ENCODE peak calls at places on chromosomes 6 and 20, in eight cellular contexts. K is ascending aorta; V is stomach; N is PC-9; W is cardiac muscle cell; J is hepatocyte; D is tibial nerve; U is naive thymus-derived CD4-positive, alpha-beta T cell. R is an unnamed sample. For H3K36me3, the result is how much of the 10 kb centered on the place peaks cover.

GRCh38 chr6:142013875-142014495 is 118.7 kb upstream of the GJE1 start:
- DNase-seq in N (no peak), J (no peak), D (no peak), U (no peak), V (no peak), K (no peak), W (no peak), R (no peak)

GRCh38 chr20:51326241-51326819 is 216.2 kb downstream of the NFATC2 start:
- DNase-seq in K (no peak), W (peak), U (no peak), N (no peak), J (peak), D (no peak), V (peak), R (no peak)

GRCh38 chr6:108366236-108366635 is 71.4 kb downstream of the AFG1L start:
- DNase-seq in N (no peak), V (no peak), K (no peak), J (no peak), U (no peak), D (no peak), W (no peak), R (no peak)

GRCh38 chr6:97059473-97059872 is 134.9 kb downstream of the KLHL32 start:
- DNase-seq in W (peak), J (peak), V (no peak), K (no peak), N (peak), D (no peak), U (peak), R (no peak)

GRCh38 chr6:159107451-159108260 is 61.5 kb upstream of the FNDC1 start:
- DNase-seq in V (peak), D (no peak), U (peak), W (no peak), N (no peak), J (no peak), K (no peak), R (no peak)

GRCh38 chr6:166106076-166106686 is 61.5 kb downstream of the TBXT start:
- DNase-seq in N (no peak), K (no peak), J (peak), V (peak), D (peak), U (peak), W (peak), R (peak)

GRCh38 chr6:113819169-113819830 is 37.8 kb upstream of the MARCKS start:
- DNase-seq in N (peak), W (no peak), J (peak), U (no peak), V (no peak), D (no peak), K (no peak), R (no peak)

GRCh38 chr6:137044366-137045220 is at the start of gene IL20RA:
- DNase-seq in N (peak), D (no peak), U (no peak), V (peak), J (peak), K (no peak), W (peak), R (peak)

GRCh38 chr6:106098383-106099234 is 12.5 kb downstream of the PRDM1 start:
- DNase-seq in J (peak), V (peak), W (no peak), U (peak), D (no peak), N (peak), K (no peak), R (no peak)

GRCh38 chr20:57710841-57711240 is 1.0 kb upstream of the PMEPA1 start:
- DNase-seq in V (no peak), W (no peak), J (no peak), N (no peak), K (no peak), U (no peak), D (no peak), R (no peak)

GRCh38 chr6:108587258-108588059 is 26.7 kb downstream of the FOXO3 start:
- DNase-seq in W (no peak), K (no peak), D (no peak), N (no peak), V (no peak), J (peak), U (no peak), R (no peak)

GRCh38 chr6:93964296-93964695 is 544.9 kb upstream of the EPHA7 start:
- DNase-seq in D (no peak), J (no peak), N (no peak), K (no peak), U (no peak), V (no peak), W (no peak), R (no peak)

GRCh38 chr6:132715204-132715603 is 1.3 kb upstream of the VNN1 start:
- DNase-seq in N (no peak), U (no peak), D (no peak), V (peak), W (peak), K (no peak), J (peak), R (peak)

GRCh38 chr6:43926644-43927524 is 156.9 kb downstream of the VEGFA start:
- DNase-seq in K (no peak), J (peak), N (peak), V (peak), U (no peak), D (no peak), W (peak), R (peak)

DNA sequence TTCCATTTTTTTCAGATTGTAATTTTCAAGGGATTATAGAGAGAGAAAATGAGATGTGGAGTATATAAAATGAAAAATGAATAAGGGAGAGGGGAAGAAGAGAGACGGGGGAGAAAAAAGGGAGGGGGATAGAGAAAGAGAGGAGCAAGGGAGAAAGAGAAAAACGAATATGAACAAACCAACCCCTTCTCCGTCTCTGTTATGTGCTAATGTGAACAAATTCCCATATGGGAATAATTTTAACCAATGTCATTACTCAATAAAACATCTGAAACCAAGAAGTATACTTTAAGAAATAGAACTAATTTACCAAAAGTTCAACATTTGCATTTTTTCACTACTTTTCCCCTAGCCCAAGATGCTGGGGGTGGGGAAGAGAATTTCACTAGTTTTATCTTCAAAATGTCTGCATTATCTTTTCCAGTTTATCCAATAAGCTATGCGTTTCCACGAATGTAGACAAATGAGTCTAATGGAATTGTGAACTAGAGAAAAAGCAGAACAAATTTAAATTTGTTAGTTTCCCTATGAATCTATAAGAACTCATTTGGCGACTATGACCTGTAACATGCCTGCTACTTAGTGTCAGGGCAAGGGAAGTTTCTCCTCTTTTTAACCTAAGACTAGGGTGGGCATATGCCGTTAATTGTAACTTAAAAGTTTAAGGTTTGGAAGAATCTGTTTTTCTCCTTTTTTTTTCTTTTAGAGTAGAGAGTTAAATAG is 286.3 kb downstream of the BTBD9 start:
- DNase-seq in W (no peak), J (no peak), K (no peak), D (no peak), N (no peak), U (no peak), V (no peak), R (no peak)
- H3K36me3 ChIP-seq in W (under half), J (under half), K (under half), D (under half), N (under half), U (under half), V (under half), R (under half)

GRCh38 chr6:161227004-161227950 is 46.6 kb downstream of the AGPAT4 start:
- DNase-seq in U (no peak), K (no peak), V (no peak), W (no peak), N (no peak), J (no peak), D (no peak), R (no peak)
- H3K36me3 ChIP-seq in U (under half), K (under half), V (under half), W (under half), N (under half), J (under half), D (under half), R (under half)

GRCh38 chr20:49281913-49282467 is 4.1 kb upstream of the ZNFX1 start:
- DNase-seq in J (no peak), N (no peak), D (no peak), W (no peak), V (no peak), K (no peak), U (no peak), R (no peak)
- H3K36me3 ChIP-seq in J (under half), N (half or more), D (half or more), W (half or more), V (half or more), K (half or more), U (half or more), R (half or more)

GRCh38 chr20:45905505-45906079 is 6.4 kb downstream of the PLTP start:
- DNase-seq in J (no peak), W (no peak), N (peak), U (no peak), V (no peak), D (no peak), K (no peak), R (no peak)
- H3K36me3 ChIP-seq in J (under half), W (under half), N (under half), U (under half), V (half or more), D (half or more), K (under half), R (under half)

DNA sequence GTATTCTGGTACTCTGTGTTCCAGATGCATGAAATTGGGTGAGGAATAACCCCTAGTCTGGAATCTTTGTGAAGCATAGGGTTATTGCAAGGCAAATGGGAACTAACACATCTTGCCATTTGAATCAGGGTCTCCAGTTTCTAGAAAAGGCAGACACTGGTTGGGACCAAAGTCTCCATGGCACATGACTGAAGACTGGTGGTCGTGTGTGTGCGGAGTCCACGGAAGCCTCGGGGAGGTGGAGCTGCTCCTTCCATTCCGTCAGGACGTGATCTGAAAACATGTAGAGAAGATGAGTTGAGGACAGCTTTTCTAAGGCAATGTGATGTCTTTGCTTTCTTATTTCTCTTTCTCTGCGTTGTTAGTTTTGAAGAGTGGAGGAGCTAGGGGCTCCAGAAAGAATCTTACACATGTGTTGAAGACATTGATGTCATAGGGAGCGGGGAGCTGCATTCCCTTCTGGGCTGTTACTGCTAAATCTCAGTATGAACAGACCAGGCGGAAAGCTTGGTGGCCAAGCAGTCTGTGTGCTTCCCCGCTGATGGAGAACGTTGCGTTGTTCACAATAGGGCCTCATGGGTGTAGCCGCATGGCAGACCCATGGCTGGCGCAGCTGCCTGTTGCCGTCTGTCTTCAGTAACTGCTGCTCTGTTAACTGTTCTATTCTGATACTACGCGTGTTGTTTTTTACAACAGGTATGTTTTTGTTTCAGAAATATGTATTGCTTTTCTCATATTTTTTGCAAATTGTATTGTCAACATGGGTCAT is 4.8 kb upstream of the SLC17A9 start:
- DNase-seq in W (no peak), U (no peak), D (no peak), J (no peak), N (no peak), K (no peak), V (no peak), R (no peak)
- H3K36me3 ChIP-seq in W (under half), U (half or more), D (half or more), J (under half), N (under half), K (half or more), V (half or more), R (under half)

DNA sequence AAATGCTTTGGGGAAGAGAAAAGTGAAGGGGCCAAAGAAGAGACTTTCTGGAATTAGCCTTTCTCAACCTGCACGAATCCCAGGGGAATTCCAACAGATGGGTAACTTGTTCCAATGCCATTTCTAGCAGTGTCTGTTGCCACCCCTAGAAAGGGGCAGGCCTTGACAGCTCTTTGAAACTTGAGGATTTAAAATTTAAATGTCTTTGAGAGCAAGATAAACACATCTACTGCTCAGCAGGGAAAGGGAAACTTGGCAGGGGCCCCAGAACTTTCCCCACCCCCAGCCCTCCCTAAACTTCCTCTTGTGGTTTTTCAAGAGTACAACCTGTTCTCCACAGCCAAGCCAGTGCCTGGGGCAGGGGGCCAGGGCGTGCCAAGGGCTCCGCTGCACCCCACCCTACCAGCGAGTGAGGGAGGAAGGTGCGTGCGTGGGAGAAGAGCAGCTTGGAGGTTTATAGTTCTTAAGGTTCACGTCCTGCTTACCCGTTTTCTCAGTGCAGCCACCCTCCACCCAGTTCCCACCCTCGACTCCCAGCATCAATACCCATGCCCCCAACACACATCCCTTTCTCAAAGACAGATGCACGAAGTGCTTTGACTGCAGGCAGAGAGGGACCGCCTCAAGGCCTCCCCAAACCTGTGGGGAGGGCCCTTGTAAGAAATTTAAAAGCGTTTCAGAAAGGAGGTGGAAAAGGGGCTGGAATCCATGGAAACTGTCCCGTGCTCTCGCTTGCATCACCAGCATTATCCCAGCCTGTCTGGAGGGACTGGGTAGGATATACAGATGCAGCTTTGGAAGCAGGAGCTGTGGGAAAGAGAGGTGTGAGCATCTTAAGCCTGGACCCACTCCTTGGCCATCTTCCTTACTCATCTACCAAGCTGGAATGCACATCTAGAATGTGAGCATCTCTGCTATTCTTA is 4.5 kb upstream of the TAF8 start:
- DNase-seq in U (peak), V (peak), J (peak), K (peak), D (peak), N (peak), W (peak), R (peak)
- H3K36me3 ChIP-seq in U (under half), V (under half), J (under half), K (under half), D (under half), N (under half), W (under half), R (under half)

DNA sequence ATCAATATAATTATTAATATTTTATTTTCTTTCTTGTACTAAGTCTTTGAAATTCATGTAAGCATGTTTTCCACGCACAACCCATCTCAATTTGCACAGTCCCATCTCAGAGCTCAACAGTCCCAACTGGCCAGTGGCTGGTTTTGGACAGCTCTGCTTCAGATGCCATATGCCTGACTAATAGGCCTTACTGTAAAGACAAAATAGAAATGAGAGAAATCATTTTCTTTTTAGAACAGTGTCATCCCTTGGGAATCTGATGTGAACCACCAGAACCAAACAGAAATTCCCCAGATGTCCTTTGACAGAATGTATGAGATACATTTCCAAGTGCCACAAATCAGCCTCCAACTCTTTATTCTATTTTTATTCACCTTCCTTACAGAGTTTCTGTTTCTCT is 338.9 kb downstream of the ESR1 start:
- DNase-seq in U (no peak), N (no peak), D (no peak), W (no peak), V (no peak), K (no peak), J (no peak), R (no peak)
- H3K36me3 ChIP-seq in U (half or more), N (under half), D (half or more), W (under half), V (half or more), K (half or more), J (under half), R (half or more)

GRCh38 chr6:51533962-51534361 is 553.5 kb downstream of the PKHD1 start:
- DNase-seq in K (no peak), N (no peak), D (no peak), V (no peak), W (no peak), U (no peak), J (no peak), R (no peak)
- H3K36me3 ChIP-seq in K (under half), N (under half), D (under half), V (under half), W (under half), U (under half), J (under half), R (under half)